ENCODE peak calls at places on chromosomes 2 and 18, in seven cellular contexts. Q is choroid plexus epithelial cell, U is stomach, T is MCF 10A, I is GM10248, X is A549, O is SK-N-SH. R is an unnamed sample.

GRCh38 chr2:212264227-212264626 is 274.4 kb downstream of the ERBB4 start:
- DNase-seq in Q (no peak), O (no peak), I (no peak), U (no peak), T (no peak), X (no peak), R (no peak)

GRCh38 chr2:18971628-18972027 is 382.3 kb upstream of the NT5C1B start:
- DNase-seq in Q (peak), O (no peak), T (peak), U (no peak), X (no peak), I (no peak), R (peak)

GRCh38 chr2:55500025-55500424 is 19.5 kb upstream of the CFAP36 start:
- DNase-seq in U (no peak), X (peak), O (no peak), T (peak), Q (peak), I (no peak), R (peak)

GRCh38 chr2:21008790-21009661 is 34.8 kb downstream of the APOB start:
- DNase-seq in I (no peak), X (no peak), Q (no peak), T (no peak), O (no peak), U (no peak), R (no peak)

GRCh38 chr18:21851327-21851961 is 110.9 kb downstream of the MIB1 start:
- DNase-seq in I (peak), X (peak), Q (peak), T (peak), O (peak), U (no peak), R (peak)

GRCh38 chr18:13134551-13135401 is 83.8 kb upstream of the LDLRAD4 start:
- DNase-seq in O (no peak), U (no peak), I (no peak), Q (no peak), T (no peak), X (no peak), R (no peak)

GRCh38 chr18:22378672-22379282 is 38.9 kb downstream of the CTAGE1 start:
- DNase-seq in U (peak), Q (peak), I (no peak), X (peak), T (peak), O (peak), R (peak)

GRCh38 chr2:121530210-121530562 is 494 bp upstream of the RNU4ATAC start:
- DNase-seq in T (no peak), X (peak), Q (peak), U (peak), I (peak), O (peak), R (no peak)

GRCh38 chr2:239706407-239706806 is 305.6 kb upstream of the HDAC4 start:
- DNase-seq in O (no peak), I (no peak), U (no peak), T (no peak), Q (no peak), X (no peak), R (no peak)
- TF ChIP-seq CTCF in O (no peak), I (no peak), U (no peak), T (no peak), Q (no peak), X (no peak), R (no peak)

DNA sequence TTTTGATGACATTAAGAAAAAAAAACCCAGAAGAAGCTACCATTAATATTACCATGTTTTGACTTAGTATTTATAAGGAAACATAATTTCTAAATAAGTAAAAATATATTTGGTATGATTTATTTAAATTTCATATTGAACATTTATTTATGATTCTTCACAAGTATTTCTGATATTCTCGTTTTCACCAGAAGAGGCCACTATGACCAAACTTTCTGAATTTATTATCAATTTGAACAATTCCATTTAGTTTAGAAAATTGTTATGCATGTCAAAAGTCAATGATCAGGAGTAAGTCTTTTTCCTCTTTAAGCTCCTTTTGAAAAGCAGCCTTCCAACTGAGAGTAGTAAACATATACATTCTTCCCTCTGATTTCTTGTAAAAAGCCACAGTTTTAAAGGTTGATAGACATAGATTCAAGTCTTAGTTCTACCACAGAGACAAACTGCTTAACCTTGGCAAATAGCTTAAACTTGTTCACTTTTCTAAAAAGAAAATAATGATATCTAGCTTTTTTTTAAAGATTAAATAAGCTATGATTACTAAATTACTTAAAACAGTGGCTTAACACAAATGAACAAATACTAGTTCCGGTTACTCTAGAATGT is 329.9 kb downstream of the TRIB2 start:
- DNase-seq in Q (peak), U (no peak), T (peak), O (no peak), I (no peak), X (peak), R (peak)
- TF ChIP-seq CTCF in Q (peak), U (no peak), T (peak), O (peak), I (peak), X (peak), R (peak)

DNA sequence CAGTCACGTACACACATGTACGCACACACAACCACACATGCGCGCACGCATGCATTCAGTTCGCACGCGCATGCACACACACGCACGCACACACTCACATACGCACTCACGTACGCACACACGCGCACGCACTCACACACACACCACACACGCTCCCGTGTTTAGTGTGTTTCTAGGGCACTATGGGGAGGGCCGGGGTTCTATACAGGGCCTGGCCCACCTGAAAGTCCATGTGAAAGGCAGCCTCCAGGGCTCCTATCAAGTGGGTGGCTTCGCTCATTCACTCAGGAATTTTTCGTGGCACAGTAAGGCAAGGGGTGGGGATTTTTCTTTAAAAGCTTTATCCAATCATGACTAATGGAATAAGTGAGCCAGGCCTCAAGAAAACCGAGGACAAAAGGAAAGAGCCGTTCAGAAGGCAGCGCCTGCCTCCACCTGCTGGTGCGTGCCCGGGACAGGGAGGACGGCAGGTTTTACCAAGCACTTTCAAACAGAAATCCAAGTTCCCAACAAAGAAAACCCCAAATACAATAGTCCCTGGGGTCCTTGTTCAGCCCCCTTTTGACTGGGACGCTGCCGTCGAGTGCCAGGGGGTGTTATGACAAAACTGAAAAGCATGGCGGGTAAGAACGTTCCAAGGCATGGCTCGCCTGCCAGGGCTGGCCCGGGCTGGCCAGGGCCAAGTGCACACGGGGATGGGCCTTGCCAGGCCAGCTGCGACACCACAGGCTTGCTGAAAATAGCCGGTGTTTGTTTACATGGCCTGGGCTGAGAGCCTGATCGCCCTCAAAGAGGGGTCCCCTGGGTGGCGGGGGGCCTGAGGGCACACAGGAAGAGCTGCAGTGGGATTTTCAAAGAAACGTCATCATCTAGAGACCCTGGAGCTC is 110.0 kb downstream of the HDAC4 start:
- DNase-seq in O (no peak), I (no peak), T (no peak), Q (no peak), X (no peak), U (no peak), R (peak)
- TF ChIP-seq CTCF in O (no peak), I (no peak), T (no peak), Q (no peak), X (no peak), U (no peak), R (peak)

DNA sequence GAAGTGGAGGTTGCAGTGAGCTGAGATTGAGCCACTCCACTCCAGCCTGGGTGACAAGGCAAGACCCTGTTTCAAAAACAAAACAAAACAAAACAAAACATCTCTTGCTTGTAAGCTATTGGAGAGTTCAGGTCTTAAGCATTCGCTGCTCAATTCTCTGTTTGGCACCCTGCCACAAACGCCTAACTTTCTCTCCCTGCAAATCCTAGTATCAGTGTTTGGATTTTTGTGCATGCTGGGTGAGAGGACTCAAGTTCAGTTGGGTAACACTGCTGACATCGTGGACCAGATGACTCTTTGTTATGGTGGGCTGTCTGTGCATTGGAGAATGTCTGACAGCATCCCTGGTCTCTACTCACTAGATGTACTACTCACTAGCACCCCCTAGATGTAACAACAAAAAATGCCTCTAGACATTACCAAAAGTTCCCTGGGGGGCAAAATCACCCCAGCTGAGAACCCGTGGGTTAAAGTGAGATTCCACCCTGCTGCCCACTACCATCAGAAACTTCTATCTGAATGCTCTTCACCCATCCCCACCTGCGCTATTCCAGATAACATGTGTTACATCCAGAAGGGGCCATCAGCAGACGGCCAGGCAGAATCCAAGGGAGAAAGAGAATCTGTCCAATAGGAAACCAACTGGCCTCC is 50.9 kb downstream of the CACNB4 start:
- DNase-seq in Q (no peak), T (peak), I (no peak), U (no peak), X (no peak), O (peak), R (no peak)
- TF ChIP-seq CTCF in Q (peak), T (peak), I (peak), U (no peak), X (no peak), O (peak), R (peak)

DNA sequence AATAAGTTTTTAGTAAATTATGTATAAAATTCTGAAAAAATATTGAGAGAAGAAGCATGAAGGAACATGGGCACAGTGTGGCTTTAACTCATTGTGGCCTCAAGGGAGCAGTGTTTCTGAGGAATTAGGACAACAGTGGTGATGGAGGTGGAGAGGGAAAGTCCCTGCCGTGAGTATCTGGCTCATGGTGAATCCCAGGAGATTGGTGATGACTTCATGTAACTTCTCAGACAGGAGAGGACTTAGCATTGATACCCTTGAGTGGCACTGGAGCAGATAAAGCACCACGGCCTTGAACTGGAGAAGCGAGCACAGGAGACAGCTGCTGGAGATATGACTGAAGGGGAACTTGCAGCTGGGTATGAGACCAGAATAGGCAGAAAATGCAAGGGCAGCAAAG is 35.0 kb upstream of the LRP1B start:
- DNase-seq in T (peak), Q (peak), I (peak), O (peak), X (peak), U (no peak), R (peak)
- TF ChIP-seq CTCF in T (peak), Q (peak), I (peak), O (peak), X (peak), U (no peak), R (peak)

GRCh38 chr2:217989221-217989948 is 13.4 kb downstream of the TNS1 start:
- DNase-seq in X (no peak), O (no peak), U (no peak), Q (no peak), I (no peak), T (no peak), R (no peak)

GRCh38 chr2:217990389-217990788 is 12.4 kb downstream of the TNS1 start:
- DNase-seq in I (no peak), X (no peak), U (no peak), O (no peak), T (no peak), Q (no peak), R (no peak)

GRCh38 chr2:217988014-217988839 is 14.6 kb downstream of the TNS1 start:
- DNase-seq in Q (peak), U (peak), O (peak), T (peak), X (peak), I (peak), R (peak)

GRCh38 chr2:217987391-217987790 is 15.4 kb downstream of the TNS1 start:
- DNase-seq in X (no peak), Q (no peak), I (no peak), U (no peak), T (no peak), O (no peak), R (no peak)

DNA sequence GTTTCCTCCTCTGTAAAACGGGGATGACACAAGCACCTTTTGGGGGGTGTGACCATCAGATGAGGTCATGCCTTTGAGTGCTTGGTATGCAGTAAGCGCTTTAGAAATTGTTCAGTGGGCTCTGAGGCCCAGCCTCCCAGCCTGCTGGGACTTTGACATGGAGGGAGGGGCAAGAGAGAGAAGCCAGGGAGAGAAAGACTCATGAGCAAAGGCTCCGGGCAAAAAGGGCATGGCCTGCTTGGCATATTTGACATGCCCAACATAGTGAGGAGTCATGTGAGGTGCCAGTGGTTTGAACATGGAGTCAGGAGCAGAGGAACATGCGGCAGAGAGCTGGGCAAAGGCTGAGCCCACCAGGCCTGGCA is 14.0 kb downstream of the TNS1 start:
- DNase-seq in I (no peak), T (no peak), Q (no peak), X (no peak), U (no peak), O (no peak), R (peak)
- TF ChIP-seq CTCF in I (no peak), T (no peak), Q (no peak), X (peak), U (peak), O (peak), R (no peak)

GRCh38 chr2:215550331-215550730 is 114.5 kb upstream of the FN1 start:
- DNase-seq in X (no peak), T (no peak), U (no peak), I (no peak), O (no peak), Q (no peak), R (no peak)

GRCh38 chr2:215552144-215552580 is 116.3 kb upstream of the FN1 start:
- DNase-seq in X (no peak), T (no peak), Q (no peak), U (no peak), I (no peak), O (no peak), R (no peak)

GRCh38 chr2:215554689-215555088 is 118.8 kb upstream of the FN1 start:
- DNase-seq in T (peak), U (no peak), I (no peak), O (no peak), Q (no peak), X (no peak), R (peak)

GRCh38 chr2:215556979-215557378 is 121.1 kb upstream of the FN1 start:
- DNase-seq in X (peak), O (no peak), Q (peak), I (no peak), T (peak), U (no peak), R (peak)

GRCh38 chr2:215553946-215554345 is 118.1 kb upstream of the FN1 start:
- DNase-seq in X (no peak), I (no peak), U (no peak), Q (no peak), O (no peak), T (no peak), R (peak)
- TF ChIP-seq CTCF in X (no peak), I (peak), U (no peak), Q (peak), O (peak), T (no peak), R (peak)

GRCh38 chr2:7356909-7357584 is 439.8 kb downstream of the RNF144A start:
- DNase-seq in X (no peak), T (no peak), O (no peak), U (peak), I (no peak), Q (no peak), R (no peak)

GRCh38 chr2:7355781-7356180 is 438.6 kb downstream of the RNF144A start:
- DNase-seq in T (no peak), I (no peak), X (no peak), O (no peak), U (no peak), Q (no peak), R (no peak)

GRCh38 chr2:7363906-7364305 is 446.7 kb downstream of the RNF144A start:
- DNase-seq in O (no peak), I (no peak), X (peak), Q (no peak), U (no peak), T (peak), R (peak)

GRCh38 chr2:7357993-7358392 is 440.8 kb downstream of the RNF144A start:
- DNase-seq in T (no peak), X (no peak), U (no peak), I (no peak), O (no peak), Q (no peak), R (no peak)

GRCh38 chr2:7358865-7359264 is 441.7 kb downstream of the RNF144A start:
- DNase-seq in Q (no peak), T (no peak), I (no peak), O (no peak), X (no peak), U (no peak), R (no peak)
- TF ChIP-seq CTCF in Q (no peak), T (no peak), I (no peak), O (no peak), X (no peak), U (no peak), R (no peak)

GRCh38 chr2:234996467-234997270 is 44.9 kb downstream of the SH3BP4 start:
- DNase-seq in U (no peak), O (no peak), Q (peak), I (no peak), X (peak), T (peak), R (no peak)
- TF ChIP-seq CTCF in U (no peak), O (peak), Q (peak), I (no peak), X (no peak), T (no peak), R (no peak)

DNA sequence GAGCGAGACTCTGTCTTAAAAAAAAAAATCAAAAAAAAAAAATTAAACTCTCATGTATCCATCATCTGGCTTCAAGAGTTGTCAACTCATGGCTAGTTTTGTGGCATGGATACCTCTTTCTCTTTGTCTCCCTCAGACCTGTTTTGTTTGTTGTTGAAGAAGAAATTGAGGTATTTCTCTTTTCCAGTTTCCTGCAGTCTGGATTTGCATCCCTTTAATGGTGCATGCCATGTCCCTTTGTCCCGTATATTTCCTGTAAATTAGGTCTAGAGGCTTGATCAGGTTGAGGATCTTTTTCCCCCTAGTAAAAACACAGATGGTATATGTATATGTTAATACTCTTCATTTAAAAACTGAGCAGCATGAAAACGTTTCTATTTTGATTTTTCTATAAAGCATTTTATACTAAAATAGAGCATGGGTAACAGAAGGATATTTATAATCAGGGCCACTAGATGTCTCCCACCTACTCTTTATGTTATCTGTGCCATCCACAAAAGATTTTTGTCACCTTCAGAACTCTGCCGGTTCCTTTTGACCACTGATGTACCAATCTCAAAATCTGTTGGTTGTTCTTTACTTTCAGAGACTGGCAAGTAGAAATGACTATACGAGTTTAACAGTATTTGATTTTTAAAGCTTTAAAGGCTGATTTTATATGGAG is 80.1 kb downstream of the GALNT1 start:
- DNase-seq in Q (no peak), T (peak), U (no peak), O (peak), X (no peak), I (peak), R (no peak)
- TF ChIP-seq CTCF in Q (no peak), T (no peak), U (no peak), O (peak), X (peak), I (no peak), R (no peak)